ENCODE peak calls at places on chromosomes 7 and 10, in six cellular contexts. D, V, G, Y, B and K are unnamed samples.

GRCh38 chr10:113476673-113477072 is 76.2 kb upstream of the HABP2 start:
- DNase-seq in G (no peak), B (no peak), V (no peak), D (no peak), Y (no peak), K (no peak)

GRCh38 chr7:73742753-73743641 is 4.4 kb upstream of the ABHD11 start:
- DNase-seq in G (no peak), V (no peak), D (no peak), B (peak), Y (peak), K (peak)

GRCh38 chr10:17782921-17783665 is 26.1 kb upstream of the MRC1 start:
- DNase-seq in B (no peak), D (no peak), Y (no peak), G (no peak), V (no peak), K (no peak)

GRCh38 chr10:133441780-133442179 is 12.0 kb upstream of the SCART1 start:
- DNase-seq in Y (no peak), G (no peak), V (no peak), B (no peak), D (no peak), K (no peak)

GRCh38 chr7:24769863-24770262 is 12.6 kb upstream of the GSDME start:
- DNase-seq in G (no peak), Y (no peak), B (no peak), D (no peak), V (no peak), K (no peak)

GRCh38 chr7:64463636-64464375 is 99.1 kb downstream of the ZNF680 start:
- DNase-seq in D (no peak), Y (no peak), G (peak), V (no peak), B (no peak), K (peak)

GRCh38 chr7:45938626-45939302 is 17.7 kb upstream of the IGFBP3 start:
- DNase-seq in V (no peak), B (no peak), Y (peak), D (no peak), G (no peak), K (peak)

GRCh38 chr7:139300390-139300789 is 40.7 kb upstream of the FMC1 start:
- DNase-seq in V (no peak), D (no peak), B (no peak), Y (no peak), G (peak), K (no peak)

GRCh38 chr7:151672706-151673105 is 153.0 kb upstream of the RHEB start:
- DNase-seq in D (no peak), G (peak), V (no peak), Y (no peak), B (no peak), K (no peak)

GRCh38 chr10:71845410-71846406 is 5.3 kb downstream of the PSAP start:
- DNase-seq in G (no peak), D (peak), V (no peak), B (no peak), Y (no peak), K (no peak)

GRCh38 chr10:114911801-114912479 is 26.1 kb upstream of the TRUB1 start:
- DNase-seq in D (no peak), G (no peak), V (no peak), B (no peak), Y (no peak), K (no peak)

GRCh38 chr7:28409716-28410627 is 2.3 kb upstream of the CREB5 start:
- DNase-seq in B (no peak), G (peak), V (no peak), Y (peak), D (no peak), K (no peak)

GRCh38 chr7:80783177-80783687 is 135.6 kb downstream of the SEMA3C start:
- DNase-seq in G (no peak), D (no peak), V (no peak), Y (no peak), B (no peak), K (no peak)

GRCh38 chr10:132820056-132820455 is 34.1 kb upstream of the NKX6-2 start:
- DNase-seq in G (no peak), D (no peak), V (no peak), Y (no peak), B (no peak), K (no peak)

GRCh38 chr10:122173337-122173736 is 97.8 kb upstream of the BTBD16 start:
- DNase-seq in Y (no peak), G (no peak), V (no peak), B (no peak), D (no peak), K (no peak)

GRCh38 chr7:93622036-93622714 is 47.7 kb upstream of the CALCR start:
- DNase-seq in B (peak), D (no peak), G (peak), Y (peak), V (no peak), K (peak)

GRCh38 chr7:97006146-97006950 is 995 bp downstream of the DLX6 start:
- DNase-seq in B (no peak), V (no peak), Y (peak), D (no peak), G (peak), K (peak)

GRCh38 chr10:86944907-86945306 is 12.5 kb downstream of the MMRN2 start:
- DNase-seq in D (no peak), Y (no peak), G (no peak), V (no peak), B (no peak), K (no peak)

GRCh38 chr10:31031205-31031665 is 430 bp downstream of the ZNF438 start:
- DNase-seq in G (no peak), V (peak), Y (no peak), D (no peak), B (no peak), K (no peak)

GRCh38 chr7:135648235-135648634 is 14.1 kb upstream of the STMP1 start:
- DNase-seq in V (no peak), D (no peak), Y (no peak), B (no peak), G (no peak), K (no peak)

GRCh38 chr7:29327455-29327854 is 132.9 kb downstream of the CHN2 start:
- DNase-seq in Y (no peak), G (no peak), V (no peak), B (no peak), D (no peak), K (no peak)

GRCh38 chr10:124597677-124598165 is 136.1 kb downstream of the LHPP start:
- DNase-seq in B (no peak), Y (no peak), D (no peak), V (no peak), G (no peak), K (no peak)

GRCh38 chr10:44196336-44196735 is 188.6 kb downstream of the CXCL12 start:
- DNase-seq in V (no peak), D (no peak), Y (no peak), G (no peak), B (no peak), K (no peak)

GRCh38 chr7:124072603-124073324 is 39.9 kb upstream of the TMEM229A start:
- DNase-seq in G (peak), B (no peak), V (no peak), Y (no peak), D (no peak), K (no peak)

GRCh38 chr7:51140203-51140938 is 176.2 kb downstream of the COBL start:
- DNase-seq in V (no peak), B (no peak), D (no peak), G (no peak), Y (no peak), K (no peak)

GRCh38 chr7:30710669-30711068 is 28.4 kb upstream of the CRHR2 start:
- DNase-seq in G (no peak), B (no peak), D (no peak), Y (no peak), V (no peak), K (no peak)

GRCh38 chr7:50216626-50217025 is 87.9 kb upstream of the IKZF1 start:
- DNase-seq in B (no peak), G (no peak), V (no peak), D (no peak), Y (no peak), K (no peak)

GRCh38 chr7:90211391-90212148 is at the start of gene STEAP2:
- DNase-seq in D (no peak), G (peak), V (no peak), B (peak), Y (peak), K (peak)

GRCh38 chr7:90210925-90211324 is 615 bp upstream of the STEAP2 start:
- DNase-seq in V (no peak), G (no peak), D (no peak), Y (peak), B (no peak), K (no peak)

GRCh38 chr7:90209776-90210175 is 1.8 kb upstream of the STEAP2 start:
- DNase-seq in D (no peak), G (peak), Y (no peak), V (no peak), B (no peak), K (no peak)

GRCh38 chr7:90212149-90212495 is 582 bp downstream of the STEAP2 start:
- DNase-seq in V (no peak), B (no peak), Y (peak), D (no peak), G (no peak), K (no peak)

GRCh38 chr7:90210475-90210874 is 1.1 kb upstream of the STEAP2 start:
- DNase-seq in V (no peak), G (no peak), Y (no peak), B (no peak), D (no peak), K (no peak)
- H3K4me3 ChIP-seq in V (no peak), G (no peak), Y (peak), B (no peak), D (no peak), K (no peak)

GRCh38 chr7:148543-148931 is 43.8 kb upstream of the FAM20C start:
- DNase-seq in G (no peak), B (no peak), V (no peak), D (no peak), Y (no peak), K (no peak)

GRCh38 chr7:150811-151221 is 41.6 kb upstream of the FAM20C start:
- DNase-seq in B (no peak), D (no peak), Y (no peak), G (peak), V (no peak), K (no peak)

GRCh38 chr7:145863-146262 is 46.5 kb upstream of the FAM20C start:
- DNase-seq in Y (no peak), D (no peak), G (no peak), B (no peak), V (no peak), K (no peak)

GRCh38 chr7:149856-150636 is 42.3 kb upstream of the FAM20C start:
- DNase-seq in Y (peak), G (no peak), V (no peak), B (no peak), D (no peak), K (no peak)

GRCh38 chr7:148932-149855 is 43.2 kb upstream of the FAM20C start:
- DNase-seq in V (peak), Y (peak), G (peak), B (peak), D (no peak), K (peak)
- TF ChIP-seq EZH2 in V (no peak), Y (no peak), G (no peak), B (no peak), D (no peak), K (no peak)

GRCh38 chr10:93565421-93565820 is 1.0 kb upstream of the FFAR4 start:
- DNase-seq in Y (no peak), V (no peak), B (no peak), D (no peak), G (no peak), K (no peak)

GRCh38 chr10:93566435-93567276 is at the start of gene FFAR4:
- DNase-seq in D (no peak), V (no peak), G (no peak), Y (peak), B (no peak), K (no peak)

GRCh38 chr10:93570383-93570782 is 3.9 kb downstream of the FFAR4 start:
- DNase-seq in Y (peak), D (no peak), G (no peak), B (no peak), V (no peak), K (no peak)

GRCh38 chr10:93567277-93568104 is 1.0 kb downstream of the FFAR4 start:
- DNase-seq in G (no peak), Y (no peak), V (no peak), D (no peak), B (no peak), K (no peak)

GRCh38 chr10:93568105-93568390 is 1.6 kb downstream of the FFAR4 start:
- DNase-seq in G (no peak), D (no peak), Y (peak), V (no peak), B (no peak), K (no peak)
- H3K4me3 ChIP-seq in G (no peak), D (no peak), Y (peak), V (no peak), B (no peak), K (no peak)

GRCh38 chr7:1669954-1670893 is at the start of gene ELFN1:
- DNase-seq in G (peak), B (no peak), V (no peak), Y (peak), D (peak), K (no peak)
- TF ChIP-seq EZH2 in G (peak), B (no peak), V (no peak), Y (peak), D (no peak), K (no peak)

GRCh38 chr10:95500649-95501048 is 60.5 kb downstream of the SORBS1 start:
- DNase-seq in Y (no peak), B (no peak), V (no peak), G (no peak), D (no peak), K (no peak)
- H3K4me3 ChIP-seq in Y (no peak), B (no peak), V (no peak), G (no peak), D (no peak), K (no peak)